ENCODE peak calls at places on chromosomes 6 and 20, in four cellular contexts. N is HepG2, Z is H1, G is SK-N-SH. C is an unnamed sample.

GRCh38 chr6:3749991-3750323 is 1.6 kb downstream of the PXDC1 start:
- DNase-seq in N (peak), G (no peak), Z (no peak), C (no peak)

GRCh38 chr6:15246217-15247211 is 645 bp downstream of the JARID2 start:
- DNase-seq in N (no peak), Z (no peak), G (no peak), C (no peak)

GRCh38 chr20:9110365-9110764 is 41.5 kb downstream of the PLCB4 start:
- DNase-seq in N (no peak), G (no peak), Z (no peak), C (no peak)

GRCh38 chr6:97322811-97323210 is 39.8 kb upstream of the MMS22L start:
- DNase-seq in Z (no peak), N (no peak), G (no peak), C (no peak)

GRCh38 chr20:43409041-43409913 is 48.4 kb upstream of the SRSF6 start:
- DNase-seq in N (peak), G (peak), Z (peak), C (peak)

GRCh38 chr6:35449287-35449881 is 2.8 kb upstream of the FANCE start:
- DNase-seq in N (peak), Z (peak), G (peak), C (no peak)

GRCh38 chr20:32702706-32703425 is 29.1 kb upstream of the C20orf203 start:
- DNase-seq in Z (no peak), G (no peak), N (no peak), C (no peak)

GRCh38 chr6:87755697-87756671 is 54.0 kb upstream of the AKIRIN2 start:
- DNase-seq in Z (no peak), N (no peak), G (no peak), C (no peak)

GRCh38 chr20:17438436-17439039 is 92.6 kb downstream of the BFSP1 start:
- DNase-seq in G (no peak), Z (no peak), N (no peak), C (no peak)
- TF ChIP-seq MAX in G (no peak), Z (no peak), N (no peak), C (no peak)

GRCh38 chr20:15859061-15859460 is 714.2 kb downstream of the KIF16B start:
- DNase-seq in N (no peak), G (no peak), Z (no peak), C (no peak)
- TF ChIP-seq SIN3A in N (no peak), G (no peak), Z (no peak), C (no peak)

GRCh38 chr20:60589624-60590023 is 631.4 kb downstream of the CDH26 start:
- DNase-seq in N (no peak), Z (no peak), G (no peak), C (no peak)
- TF ChIP-seq MAX in N (no peak), Z (peak), G (no peak), C (no peak)

GRCh38 chr20:59013959-59014608 is 5.1 kb upstream of the TUBB1 start:
- DNase-seq in Z (peak), N (no peak), G (no peak), C (no peak)
- TF ChIP-seq SIN3A in Z (no peak), N (no peak), G (no peak), C (no peak)

DNA sequence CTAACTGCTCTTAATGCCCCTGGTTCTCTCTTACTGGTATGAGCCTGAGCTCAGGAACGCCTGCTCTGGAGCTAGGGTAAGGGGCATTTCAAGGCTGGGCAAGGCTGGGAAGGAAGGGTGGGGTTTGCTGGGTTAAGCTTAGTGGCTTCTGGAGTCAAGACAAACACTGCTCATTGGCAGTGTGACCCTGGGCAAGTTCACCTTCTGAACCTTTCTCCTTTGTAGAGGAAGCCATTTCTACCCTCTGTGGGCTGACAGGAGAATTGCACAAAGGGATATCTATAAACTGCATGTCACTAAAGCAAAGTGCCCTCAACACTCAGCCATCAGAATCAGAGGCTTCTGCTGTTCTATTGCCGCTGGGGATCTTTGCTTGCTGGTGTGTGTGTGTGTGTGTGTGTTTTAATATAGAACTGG is 20.3 kb upstream of the LRRN4 start:
- DNase-seq in G (peak), Z (no peak), N (peak), C (no peak)
- TF ChIP-seq MAX in G (no peak), Z (no peak), N (no peak), C (no peak)

GRCh38 chr6:34412054-34412453 is 13.8 kb downstream of the RPS10 start:
- DNase-seq in Z (no peak), N (no peak), G (no peak), C (no peak)
- TF ChIP-seq SIN3A in Z (no peak), N (no peak), G (no peak), C (no peak)

GRCh38 chr6:39209360-39209811 is 19.9 kb downstream of the KCNK5 start:
- DNase-seq in G (no peak), Z (no peak), N (no peak), C (no peak)
- TF ChIP-seq MAX in G (no peak), Z (no peak), N (no peak), C (no peak)